ENCODE peak calls at places on chromosomes 16 and 17, in ten cellular contexts. G is cardiac muscle cell, L is prostate gland, B is right cardiac atrium, O is hepatocyte, A is Panc1, S is tibial nerve, Z is GM23248, E is mucosa of descending colon, Y is SJSA1. F is an unnamed sample. For H3K4me1, the result is how much of the 10 kb centered on the place peaks cover.

GRCh38 chr17:74192950-74193781 is 10.3 kb upstream of the RPL38 start:
- DNase-seq in G (no peak), L (peak), B (peak), O (peak), A (no peak), S (no peak), Z (no peak), E (peak), Y (no peak), F (no peak)

GRCh38 chr17:82568997-82569393 is 49.5 kb downstream of the FOXK2 start:
- DNase-seq in G (no peak), L (no peak), B (no peak), O (no peak), A (no peak), S (no peak), Z (no peak), E (no peak), Y (no peak), F (no peak)

GRCh38 chr17:61817452-61817851 is 45.9 kb downstream of the BRIP1 start:
- DNase-seq in G (no peak), L (no peak), B (no peak), O (no peak), A (no peak), S (no peak), Z (no peak), E (no peak), Y (no peak), F (no peak)

GRCh38 chr17:2595736-2596135 is 2.3 kb downstream of the PAFAH1B1 start:
- DNase-seq in G (no peak), L (no peak), B (no peak), O (no peak), A (no peak), S (no peak), Z (peak), E (no peak), Y (no peak), F (no peak)

GRCh38 chr17:49748791-49749190 is 15.1 kb downstream of the FAM117A start:
- DNase-seq in G (no peak), L (no peak), B (no peak), O (no peak), A (no peak), S (no peak), Z (no peak), E (peak), Y (no peak), F (peak)

GRCh38 chr16:10519929-10520868 is 60.2 kb downstream of the EMP2 start:
- DNase-seq in G (no peak), L (peak), B (no peak), O (no peak), A (no peak), S (no peak), Z (no peak), E (no peak), Y (no peak), F (no peak)

GRCh38 chr16:75948441-75948840 is 222.2 kb upstream of the CPHXL start:
- DNase-seq in G (no peak), L (no peak), B (no peak), O (no peak), A (no peak), S (no peak), Z (no peak), E (no peak), Y (no peak), F (no peak)

GRCh38 chr17:29620271-29620670 is 2.4 kb downstream of the CORO6 start:
- DNase-seq in G (no peak), L (no peak), B (no peak), O (no peak), A (no peak), S (no peak), Z (peak), E (no peak), Y (no peak), F (no peak)

GRCh38 chr16:17224350-17224749 is 246.4 kb downstream of the XYLT1 start:
- DNase-seq in G (no peak), L (no peak), B (no peak), O (no peak), A (no peak), S (no peak), Z (no peak), E (no peak), Y (no peak), F (no peak)

GRCh38 chr16:29779474-29779873 is 1.4 kb downstream of the ZG16 start:
- DNase-seq in G (no peak), L (no peak), B (no peak), O (no peak), A (no peak), S (no peak), Z (no peak), E (no peak), Y (no peak), F (no peak)

GRCh38 chr16:85222151-85222863 is 110.0 kb upstream of the CIBAR2 start:
- DNase-seq in G (no peak), L (no peak), B (no peak), O (no peak), A (no peak), S (no peak), Z (no peak), E (no peak), Y (no peak), F (no peak)

GRCh38 chr16:4375717-4376116 is 4.1 kb downstream of the VASN start:
- DNase-seq in G (no peak), L (no peak), B (no peak), O (no peak), A (no peak), S (no peak), Z (peak), E (no peak), Y (no peak), F (no peak)

GRCh38 chr17:81493198-81494038 is 19.2 kb downstream of the ACTG1 start:
- DNase-seq in G (no peak), L (no peak), B (no peak), O (no peak), A (no peak), S (no peak), Z (no peak), E (no peak), Y (no peak), F (no peak)

GRCh38 chr17:75024686-75025397 is 12.4 kb downstream of the MRPL58 start:
- DNase-seq in G (no peak), L (no peak), B (no peak), O (no peak), A (no peak), S (no peak), Z (no peak), E (no peak), Y (no peak), F (no peak)

GRCh38 chr17:77948690-77949114 is 9.8 kb upstream of the TNRC6C start:
- DNase-seq in G (peak), L (no peak), B (no peak), O (peak), A (no peak), S (no peak), Z (peak), E (no peak), Y (peak), F (no peak)

GRCh38 chr17:38511126-38512108 is 83.2 kb downstream of the ARHGAP23 start:
- DNase-seq in G (no peak), L (no peak), B (no peak), O (no peak), A (no peak), S (no peak), Z (peak), E (no peak), Y (no peak), F (no peak)

GRCh38 chr16:78183437-78183836 is 84.0 kb downstream of the WWOX start:
- DNase-seq in G (no peak), L (no peak), B (no peak), O (no peak), A (no peak), S (no peak), Z (no peak), E (no peak), Y (no peak), F (no peak)

GRCh38 chr17:11182430-11182829 is 58.6 kb upstream of the SHISA6 start:
- DNase-seq in G (no peak), L (no peak), B (no peak), O (no peak), A (no peak), S (no peak), Z (no peak), E (no peak), Y (no peak), F (no peak)

GRCh38 chr17:31690118-31690517 is 168.9 kb downstream of the COPRS start:
- DNase-seq in G (no peak), L (no peak), B (no peak), O (no peak), A (no peak), S (no peak), Z (peak), E (no peak), Y (peak), F (no peak)

GRCh38 chr17:82375359-82376041 is 3.9 kb downstream of the UTS2R start:
- DNase-seq in G (no peak), L (no peak), B (no peak), O (no peak), A (no peak), S (no peak), Z (no peak), E (peak), Y (no peak), F (peak)

GRCh38 chr17:75724016-75725003 is 3.1 kb downstream of the ITGB4 start:
- DNase-seq in G (no peak), L (no peak), B (no peak), O (no peak), A (no peak), S (no peak), Z (no peak), E (no peak), Y (no peak), F (no peak)

GRCh38 chr16:88907768-88908167 is 41.3 kb upstream of the PABPN1L start:
- DNase-seq in G (no peak), L (no peak), B (no peak), O (no peak), A (no peak), S (no peak), Z (peak), E (no peak), Y (no peak), F (no peak)

GRCh38 chr16:82363026-82363816 is 193.2 kb upstream of the MPHOSPH6 start:
- DNase-seq in G (peak), L (no peak), B (no peak), O (no peak), A (no peak), S (no peak), Z (no peak), E (no peak), Y (no peak), F (no peak)

GRCh38 chr16:25841776-25842175 is 150.0 kb downstream of the HS3ST4 start:
- DNase-seq in G (no peak), L (no peak), B (no peak), O (no peak), A (no peak), S (no peak), Z (no peak), E (no peak), Y (no peak), F (no peak)

GRCh38 chr17:81135503-81136283 is 29.6 kb upstream of the PVALEF start:
- DNase-seq in G (no peak), L (no peak), B (no peak), O (no peak), A (no peak), S (no peak), Z (no peak), E (no peak), Y (no peak), F (no peak)

GRCh38 chr16:22413819-22414218 is 39.4 kb upstream of the CDR2 start:
- DNase-seq in G (no peak), L (no peak), B (no peak), O (no peak), A (no peak), S (no peak), Z (no peak), E (no peak), Y (no peak), F (no peak)

GRCh38 chr16:9014389-9014788 is 50.7 kb upstream of the USP7 start:
- DNase-seq in G (no peak), L (no peak), B (no peak), O (no peak), A (no peak), S (no peak), Z (no peak), E (no peak), Y (no peak), F (no peak)

GRCh38 chr17:80791758-80792284 is 199.8 kb upstream of the CHMP6 start:
- DNase-seq in G (no peak), L (no peak), B (peak), O (peak), A (peak), S (peak), Z (peak), E (no peak), Y (peak), F (no peak)

GRCh38 chr16:53085539-53086450 is 31.0 kb downstream of the CHD9 start:
- DNase-seq in G (no peak), L (peak), B (no peak), O (peak), A (no peak), S (no peak), Z (peak), E (no peak), Y (no peak), F (no peak)

GRCh38 chr16:3098459-3099394 is at the start of gene ZSCAN10:
- DNase-seq in G (no peak), L (no peak), B (no peak), O (no peak), A (no peak), S (no peak), Z (no peak), E (peak), Y (no peak), F (no peak)

GRCh38 chr16:84753412-84754325 is 53.9 kb downstream of the USP10 start:
- DNase-seq in G (no peak), L (no peak), B (no peak), O (no peak), A (no peak), S (no peak), Z (peak), E (no peak), Y (no peak), F (no peak)

GRCh38 chr17:78823282-78824046 is 17.1 kb downstream of the USP36 start:
- DNase-seq in G (no peak), L (no peak), B (no peak), O (no peak), A (no peak), S (no peak), Z (no peak), E (no peak), Y (no peak), F (no peak)

GRCh38 chr17:1390422-1391367 is 9.3 kb downstream of the YWHAE start:
- DNase-seq in G (peak), L (no peak), B (no peak), O (no peak), A (no peak), S (no peak), Z (peak), E (no peak), Y (no peak), F (no peak)

GRCh38 chr17:8224891-8225812 is 14.8 kb upstream of the AURKB start:
- DNase-seq in G (no peak), L (no peak), B (no peak), O (no peak), A (no peak), S (no peak), Z (no peak), E (no peak), Y (no peak), F (no peak)

GRCh38 chr17:67891481-67892119 is 66.3 kb downstream of the BPTF start:
- DNase-seq in G (peak), L (peak), B (no peak), O (peak), A (no peak), S (no peak), Z (peak), E (no peak), Y (no peak), F (no peak)

GRCh38 chr17:48427598-48427997 is 2.4 kb downstream of the SKAP1 start:
- DNase-seq in G (no peak), L (no peak), B (no peak), O (no peak), A (no peak), S (no peak), Z (peak), E (no peak), Y (no peak), F (peak)

GRCh38 chr16:80158766-80159165 is 382.0 kb upstream of the DYNLRB2 start:
- DNase-seq in G (no peak), L (no peak), B (no peak), O (no peak), A (no peak), S (no peak), Z (peak), E (no peak), Y (peak), F (no peak)

GRCh38 chr17:51860934-51861561 is 297.5 kb downstream of the CA10 start:
- DNase-seq in G (peak), L (peak), B (no peak), O (peak), A (no peak), S (no peak), Z (peak), E (no peak), Y (peak), F (no peak)

GRCh38 chr16:72903176-72903575 is 144.8 kb downstream of the ZFHX3 start:
- DNase-seq in G (no peak), L (no peak), B (no peak), O (no peak), A (no peak), S (no peak), Z (no peak), E (no peak), Y (no peak), F (no peak)

GRCh38 chr16:48381201-48381600 is 4.0 kb downstream of the SIAH1 start:
- DNase-seq in G (no peak), L (no peak), B (no peak), O (no peak), A (no peak), S (no peak), Z (peak), E (no peak), Y (no peak), F (no peak)
- H3K4me1 ChIP-seq in G (under half), L (under half), B (under half), O (under half), A (under half), S (half or more), Z (under half), E (under half), Y (under half), F (under half)

GRCh38 chr17:17493249-17493985 is 2.8 kb downstream of the RASD1 start:
- DNase-seq in G (no peak), L (peak), B (no peak), O (no peak), A (no peak), S (no peak), Z (peak), E (no peak), Y (no peak), F (no peak)
- H3K4me1 ChIP-seq in G (under half), L (under half), B (under half), O (under half), A (under half), S (half or more), Z (under half), E (under half), Y (under half), F (under half)

GRCh38 chr16:86437348-86437747 is 73.0 kb upstream of the FOXF1 start:
- DNase-seq in G (no peak), L (no peak), B (no peak), O (no peak), A (no peak), S (no peak), Z (no peak), E (no peak), Y (no peak), F (no peak)
- H3K4me1 ChIP-seq in G (under half), L (under half), B (under half), O (under half), A (under half), S (under half), Z (under half), E (under half), Y (under half), F (under half)

DNA sequence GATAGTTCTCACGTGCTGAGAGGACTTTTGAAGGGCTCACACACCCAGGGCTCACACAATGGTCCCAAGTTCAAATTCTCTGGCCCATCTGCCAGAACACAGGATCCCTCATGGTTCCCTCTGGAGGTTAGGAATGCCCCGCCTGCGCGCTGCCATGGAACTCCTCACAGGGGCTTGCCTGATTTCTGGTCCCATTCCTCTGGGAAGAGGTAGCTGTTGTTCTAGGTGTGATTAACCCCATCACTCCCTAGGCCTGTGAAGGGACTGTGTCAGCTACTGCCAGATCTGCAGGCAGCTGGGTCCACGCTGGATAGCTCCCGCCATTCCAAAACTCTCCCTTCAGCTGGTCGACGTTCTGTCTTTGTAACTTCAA is 2.3 kb upstream of the ARMC5 start:
- DNase-seq in G (no peak), L (no peak), B (no peak), O (no peak), A (no peak), S (no peak), Z (peak), E (peak), Y (no peak), F (no peak)
- H3K4me1 ChIP-seq in G (under half), L (under half), B (under half), O (under half), A (half or more), S (half or more), Z (half or more), E (under half), Y (under half), F (under half)

GRCh38 chr17:63478814-63479494 is 2.1 kb downstream of the ACE start:
- DNase-seq in G (peak), L (peak), B (peak), O (peak), A (peak), S (peak), Z (peak), E (peak), Y (peak), F (peak)

GRCh38 chr17:63476494-63476856 is 386 bp upstream of the ACE start:
- DNase-seq in G (peak), L (no peak), B (peak), O (peak), A (no peak), S (no peak), Z (peak), E (peak), Y (no peak), F (no peak)

GRCh38 chr17:63479495-63480184 is 2.8 kb downstream of the ACE start:
- DNase-seq in G (no peak), L (no peak), B (no peak), O (no peak), A (no peak), S (no peak), Z (no peak), E (peak), Y (no peak), F (no peak)

GRCh38 chr17:63476857-63477470 is at the start of gene ACE:
- DNase-seq in G (peak), L (peak), B (peak), O (peak), A (no peak), S (no peak), Z (peak), E (peak), Y (no peak), F (peak)

GRCh38 chr17:63477471-63478440 is 895 bp downstream of the ACE start:
- DNase-seq in G (peak), L (no peak), B (no peak), O (peak), A (no peak), S (no peak), Z (peak), E (peak), Y (no peak), F (no peak)
- H3K4me1 ChIP-seq in G (under half), L (under half), B (under half), O (under half), A (under half), S (under half), Z (under half), E (under half), Y (under half), F (under half)

GRCh38 chr16:46973457-46974324 is at the start of gene DNAJA2:
- DNase-seq in G (peak), L (peak), B (peak), O (peak), A (peak), S (peak), Z (peak), E (peak), Y (peak), F (peak)

GRCh38 chr16:46974352-46974751 is 878 bp upstream of the DNAJA2 start:
- DNase-seq in G (no peak), L (no peak), B (no peak), O (no peak), A (no peak), S (no peak), Z (peak), E (no peak), Y (peak), F (no peak)

GRCh38 chr16:46975908-46976470 is 2.5 kb upstream of the DNAJA2 start:
- DNase-seq in G (no peak), L (no peak), B (no peak), O (no peak), A (no peak), S (no peak), Z (no peak), E (no peak), Y (no peak), F (no peak)

GRCh38 chr16:46975165-46975564 is 1.7 kb upstream of the DNAJA2 start:
- DNase-seq in G (no peak), L (no peak), B (no peak), O (no peak), A (no peak), S (no peak), Z (no peak), E (no peak), Y (no peak), F (no peak)

GRCh38 chr16:46976550-46976949 is 3.1 kb upstream of the DNAJA2 start:
- DNase-seq in G (no peak), L (peak), B (no peak), O (peak), A (no peak), S (no peak), Z (no peak), E (no peak), Y (no peak), F (no peak)
- H3K4me1 ChIP-seq in G (under half), L (under half), B (under half), O (under half), A (under half), S (under half), Z (under half), E (under half), Y (under half), F (under half)

GRCh38 chr16:57476546-57477410 is 9.5 kb downstream of the DOK4 start:
- DNase-seq in G (peak), L (no peak), B (no peak), O (no peak), A (no peak), S (no peak), Z (no peak), E (peak), Y (no peak), F (no peak)
- H3K4me1 ChIP-seq in G (half or more), L (under half), B (under half), O (half or more), A (under half), S (half or more), Z (under half), E (under half), Y (under half), F (under half)

F was measured in CD8-positive, alpha-beta memory T cell.